ENCODE peak calls at places on chromosomes 6 and 20, in six cellular contexts. E is prostate gland, S is heart left ventricle, B is lower leg skin, C is HepG2, L is transverse colon. G is an unnamed sample.

GRCh38 chr20:5938456-5939029 is 11.8 kb downstream of the TRMT6 start:
- DNase-seq in S (no peak), E (no peak), L (no peak), B (no peak), C (no peak), G (no peak)

GRCh38 chr20:9200620-9201019 is 131.7 kb downstream of the PLCB4 start:
- DNase-seq in L (no peak), S (no peak), C (no peak), E (no peak), B (no peak), G (peak)

GRCh38 chr6:158611039-158611438 is 33.5 kb downstream of the DYNLT1 start:
- DNase-seq in C (no peak), E (no peak), L (no peak), S (no peak), B (no peak), G (no peak)

GRCh38 chr6:105593805-105594231 is 190.9 kb upstream of the PREP start:
- DNase-seq in L (no peak), E (peak), B (no peak), C (no peak), S (no peak), G (no peak)

GRCh38 chr6:35027807-35028206 is 113.3 kb downstream of the TCP11 start:
- DNase-seq in E (peak), C (no peak), S (no peak), B (no peak), L (no peak), G (no peak)

GRCh38 chr20:41248371-41249024 is 69.0 kb downstream of the ZHX3 start:
- DNase-seq in S (no peak), E (peak), L (no peak), B (no peak), C (no peak), G (no peak)

GRCh38 chr6:130296854-130297253 is 69.0 kb upstream of the TMEM200A start:
- DNase-seq in L (no peak), E (no peak), S (no peak), B (no peak), C (peak), G (no peak)

GRCh38 chr6:39320370-39320984 is 2.0 kb downstream of the KCNK16 start:
- DNase-seq in S (no peak), E (no peak), B (no peak), L (no peak), C (no peak), G (no peak)

GRCh38 chr6:9332241-9332640 is 896.9 kb upstream of the SLC35B3 start:
- DNase-seq in L (no peak), C (no peak), S (no peak), B (no peak), E (no peak), G (no peak)

GRCh38 chr20:5168582-5169396 is 42.0 kb downstream of the CDS2 start:
- DNase-seq in L (no peak), C (no peak), B (no peak), S (peak), E (no peak), G (peak)

GRCh38 chr6:146857960-146858308 is 259.2 kb downstream of the ADGB start:
- DNase-seq in B (no peak), S (no peak), C (no peak), E (no peak), L (no peak), G (peak)

GRCh38 chr6:163146036-163146435 is 268.5 kb upstream of the QKI start:
- DNase-seq in C (no peak), E (no peak), B (no peak), L (no peak), S (no peak), G (no peak)

GRCh38 chr20:56003111-56003800 is 2.1 kb downstream of the CBLN4 start:
- DNase-seq in B (no peak), S (no peak), E (no peak), L (no peak), C (no peak), G (no peak)

GRCh38 chr20:53683506-53683905 is 89.9 kb upstream of the ZNF217 start:
- DNase-seq in B (no peak), E (no peak), C (no peak), S (no peak), L (no peak), G (no peak)

GRCh38 chr6:6942826-6943225 is 164.9 kb upstream of the RREB1 start:
- DNase-seq in C (no peak), B (peak), S (peak), L (peak), E (no peak), G (no peak)

GRCh38 chr6:105280033-105280432 is 100.2 kb upstream of the POPDC3 start:
- DNase-seq in S (no peak), C (no peak), L (no peak), B (no peak), E (no peak), G (no peak)

GRCh38 chr6:25578538-25578937 is 73.5 kb upstream of the SCGN start:
- DNase-seq in C (no peak), E (no peak), S (no peak), L (no peak), B (no peak), G (no peak)

GRCh38 chr6:133756046-133756445 is 132.9 kb upstream of the TCF21 start:
- DNase-seq in L (no peak), E (no peak), S (no peak), B (no peak), C (no peak), G (no peak)

GRCh38 chr6:43938178-43939101 is 168.4 kb downstream of the VEGFA start:
- DNase-seq in E (no peak), C (no peak), B (peak), L (no peak), S (no peak), G (no peak)

GRCh38 chr20:38663660-38664059 is 60.6 kb upstream of the SLC32A1 start:
- DNase-seq in C (no peak), L (no peak), B (no peak), E (no peak), S (no peak), G (no peak)

GRCh38 chr6:91063362-91063761 is 476.5 kb upstream of the MAP3K7 start:
- DNase-seq in L (no peak), E (no peak), S (no peak), B (no peak), C (no peak), G (no peak)

GRCh38 chr20:25227317-25227831 is 20.5 kb upstream of the PYGB start:
- DNase-seq in C (peak), B (no peak), L (no peak), S (no peak), E (no peak), G (no peak)

GRCh38 chr6:53348436-53349208 is at the start of gene ELOVL5:
- DNase-seq in L (peak), E (peak), C (peak), S (peak), B (peak), G (peak)
- TF ChIP-seq POLR2A in L (peak), E (peak), C (peak), S (peak), B (no peak), G (peak)

DNA sequence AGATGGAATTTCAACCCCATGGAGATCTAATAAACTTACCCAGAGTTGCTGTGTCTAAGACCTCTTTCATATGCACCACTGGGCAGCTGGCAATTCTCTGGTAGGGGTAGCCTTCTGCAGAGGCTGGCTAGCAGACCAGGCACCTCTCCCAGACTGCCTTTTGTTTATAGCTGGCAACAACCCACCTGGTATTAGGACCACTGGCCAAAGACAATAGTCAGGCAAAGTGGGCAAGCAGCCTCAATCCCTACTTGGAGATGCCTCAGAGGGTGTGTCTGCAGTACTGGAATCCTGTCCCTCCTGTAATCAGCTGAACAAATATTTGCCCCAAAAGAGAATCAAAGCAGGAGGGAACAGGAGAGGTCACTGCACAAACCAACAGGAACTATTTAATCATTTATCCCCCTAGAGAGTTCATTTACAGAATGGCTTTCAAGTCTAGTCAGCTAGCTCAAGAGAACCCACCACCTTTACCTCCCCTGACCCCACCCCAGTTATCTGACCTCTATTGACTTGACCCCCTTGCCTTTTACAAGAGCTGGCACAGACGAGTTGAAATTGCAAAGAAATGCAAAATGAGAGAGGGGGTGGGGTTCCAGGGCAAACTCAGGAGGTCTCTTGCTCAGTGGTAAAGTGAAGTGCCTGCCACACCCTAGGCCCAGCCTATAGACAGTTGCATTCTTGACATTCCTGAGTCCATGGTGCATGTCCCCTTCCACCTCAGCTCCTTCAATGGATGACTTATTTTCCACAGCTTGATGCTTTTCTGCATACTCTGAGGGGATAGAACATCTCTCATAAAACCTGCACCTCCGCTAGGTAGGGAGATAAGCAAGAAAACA is 2.8 kb downstream of the BCL2L1 start:
- DNase-seq in S (no peak), E (peak), C (peak), L (peak), B (no peak), G (peak)
- TF ChIP-seq POLR2A in S (peak), E (no peak), C (peak), L (no peak), B (no peak), G (no peak)

DNA sequence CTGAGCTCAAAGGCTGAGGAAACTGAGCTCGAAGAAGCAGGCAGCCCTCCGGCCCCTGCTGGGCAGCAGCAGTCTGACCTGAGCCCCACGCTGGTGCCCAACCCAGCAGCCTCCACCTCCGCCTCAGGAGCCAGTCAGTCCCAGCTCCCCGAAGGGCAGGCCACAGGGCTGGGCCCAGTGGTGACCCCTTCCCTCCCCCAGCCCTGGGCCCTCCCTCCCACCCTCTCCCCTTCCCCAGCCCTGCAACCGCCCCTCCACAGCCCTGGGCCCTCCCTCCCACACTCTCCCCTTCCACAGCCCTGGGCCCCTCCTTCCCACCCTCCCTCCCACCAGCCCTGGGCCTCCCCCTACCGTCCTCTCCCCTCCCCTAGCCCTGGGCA is 115.1 kb downstream of the TAF4 start:
- DNase-seq in E (no peak), C (no peak), S (peak), B (peak), L (no peak), G (no peak)
- TF ChIP-seq POLR2A in E (no peak), C (no peak), S (no peak), B (no peak), L (no peak), G (no peak)

GRCh38 chr20:22743426-22743825 is 159.1 kb upstream of the FOXA2 start:
- DNase-seq in C (no peak), E (no peak), L (no peak), S (no peak), B (no peak), G (no peak)
- TF ChIP-seq POLR2A in C (no peak), E (no peak), L (no peak), S (no peak), B (no peak), G (no peak)

GRCh38 chr6:109050447-109051102 is 44.1 kb downstream of the SESN1 start:
- DNase-seq in B (no peak), E (no peak), L (no peak), S (no peak), C (peak), G (no peak)
- TF ChIP-seq POLR2A in B (no peak), E (no peak), L (no peak), S (no peak), C (no peak), G (no peak)

DNA sequence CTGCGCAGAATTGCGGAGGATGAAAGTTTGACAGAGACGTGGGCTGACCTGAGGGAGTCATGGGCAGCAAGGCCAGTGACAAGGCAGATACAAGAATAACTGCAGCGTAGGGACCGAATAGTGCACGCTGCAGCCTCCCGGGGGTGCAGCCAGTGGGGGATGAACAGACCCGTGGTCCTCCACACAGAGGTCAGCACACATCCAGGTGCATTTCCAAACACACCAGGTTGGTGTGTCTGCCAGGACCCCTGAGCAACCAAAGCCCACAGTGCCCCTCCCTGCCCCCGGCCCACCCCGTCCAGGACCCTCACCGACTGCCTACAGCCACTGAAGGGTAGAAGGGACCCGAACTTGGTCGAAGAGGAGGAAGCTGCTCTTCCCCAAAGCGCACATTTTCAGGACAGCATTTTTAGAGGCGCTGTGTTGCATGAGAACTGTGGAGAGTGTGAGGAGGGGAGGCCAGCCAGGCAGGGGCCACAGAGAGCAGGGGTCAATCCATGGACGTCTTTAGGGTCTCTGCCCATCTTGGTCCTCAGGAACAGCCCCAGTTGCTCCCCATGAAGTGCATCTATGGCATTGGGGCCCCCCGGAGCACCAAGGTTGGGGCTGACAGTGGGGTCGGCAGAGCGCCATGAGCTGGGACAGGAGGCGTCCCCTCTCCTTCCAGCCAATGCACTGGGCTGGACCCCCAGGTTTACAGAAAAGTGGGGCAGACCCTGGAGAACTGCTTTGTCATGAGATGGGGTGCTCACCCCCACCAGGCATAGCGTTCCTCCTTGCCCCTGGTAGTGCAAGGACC is 157.8 kb upstream of the AFDN start:
- DNase-seq in E (no peak), L (no peak), S (no peak), B (no peak), C (no peak), G (no peak)
- TF ChIP-seq POLR2A in E (no peak), L (no peak), S (no peak), B (no peak), C (no peak), G (no peak)

DNA sequence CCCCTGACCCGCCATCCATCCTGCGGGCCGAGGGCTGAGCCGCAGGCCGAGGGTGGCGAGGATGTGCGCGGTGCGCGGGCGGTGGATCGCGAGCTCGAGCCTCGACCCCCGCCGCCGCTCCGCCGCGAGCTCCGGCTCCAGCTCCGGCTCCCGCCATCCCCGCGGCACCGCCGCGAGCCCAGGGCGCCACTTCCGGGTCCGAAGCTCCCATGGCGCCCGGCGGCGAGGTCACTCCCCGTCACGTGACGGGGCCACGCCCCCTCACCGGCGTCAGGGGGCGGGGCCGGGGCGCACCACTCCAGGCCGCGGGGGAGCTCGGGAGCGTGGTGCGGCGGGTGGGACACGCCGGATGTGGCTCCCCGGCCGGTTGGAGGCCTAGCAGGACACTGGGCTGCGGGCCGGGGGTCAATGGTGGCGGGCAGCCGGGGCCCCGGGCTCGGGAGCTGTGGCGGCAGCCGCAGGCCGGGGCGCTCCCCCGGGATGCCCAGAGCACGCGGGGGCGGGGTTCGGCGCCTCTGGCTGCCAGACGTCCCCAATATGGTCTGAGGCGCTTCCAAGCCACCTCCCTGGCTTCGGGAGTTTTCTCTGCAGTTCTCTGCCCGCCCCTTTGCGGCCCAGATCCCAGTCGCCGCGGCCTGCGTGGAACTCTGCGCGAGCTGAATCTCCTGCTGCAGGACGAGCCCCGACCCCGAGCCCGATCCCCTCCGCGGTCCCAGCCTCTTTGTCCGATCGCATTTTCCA is at the start of gene MTCH1:
- DNase-seq in B (peak), C (peak), E (peak), S (peak), L (peak), G (peak)
- TF ChIP-seq POLR2A in B (peak), C (peak), E (peak), S (peak), L (peak), G (peak)

DNA sequence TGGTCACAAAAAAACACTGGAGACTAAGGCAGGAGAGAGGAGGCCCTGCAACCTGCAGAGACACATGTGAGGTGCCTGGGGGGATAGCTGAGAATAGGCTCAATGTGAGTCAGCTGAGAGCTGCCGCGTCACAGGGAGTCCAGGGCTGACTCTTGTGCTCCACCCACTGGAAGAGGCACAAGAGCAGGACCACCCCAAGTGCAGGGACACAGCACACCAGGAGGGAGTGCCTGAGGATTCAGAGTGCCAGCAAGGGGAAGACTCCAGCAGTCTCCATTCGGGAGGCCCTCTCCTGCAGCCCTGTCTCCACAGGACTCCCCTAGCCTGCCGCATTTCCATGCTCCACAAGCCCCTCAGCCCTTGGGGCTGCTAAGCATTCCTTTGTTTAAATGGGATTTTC is 105.5 kb downstream of the HUS1B start:
- DNase-seq in C (peak), E (no peak), L (no peak), B (no peak), S (no peak), G (peak)
- TF ChIP-seq POLR2A in C (no peak), E (no peak), L (no peak), B (no peak), S (no peak), G (no peak)

GRCh38 chr6:17193376-17193775 is 87.8 kb upstream of the RBM24 start:
- DNase-seq in C (no peak), S (no peak), B (no peak), E (no peak), L (no peak), G (no peak)
- TF ChIP-seq POLR2A in C (no peak), S (no peak), B (no peak), E (no peak), L (no peak), G (no peak)